ENCODE peak calls at places on chromosomes 12 and 14, in six cellular contexts. H is GM18507, D is neural crest cell, O is HT1080, I is posterior cingulate gyrus, P is tibial nerve. E is an unnamed sample.

GRCh38 chr12:21852251-21852650 is 77.7 kb upstream of the KCNJ8 start:
- DNase-seq in P (no peak), H (no peak), D (no peak), O (peak), I (no peak), E (no peak)

GRCh38 chr12:21428241-21428640 is 9.2 kb upstream of the PYROXD1 start:
- DNase-seq in O (no peak), P (no peak), H (no peak), I (no peak), D (no peak), E (no peak)

GRCh38 chr14:61399365-61399764 is 78.0 kb downstream of the PRKCH start:
- DNase-seq in H (no peak), I (no peak), D (no peak), P (no peak), O (no peak), E (no peak)

GRCh38 chr14:37122919-37123639 is 49.3 kb downstream of the SLC25A21 start:
- DNase-seq in H (no peak), D (no peak), I (no peak), P (no peak), O (no peak), E (no peak)

GRCh38 chr12:1634590-1635191 is 5.7 kb downstream of the WNT5B start:
- DNase-seq in I (peak), P (peak), D (peak), H (peak), O (peak), E (peak)

GRCh38 chr12:39723831-39724230 is 104.2 kb upstream of the ABCD2 start:
- DNase-seq in D (no peak), O (peak), I (peak), P (no peak), H (no peak), E (no peak)

GRCh38 chr12:61521258-61521657 is 738.9 kb upstream of the USP15 start:
- DNase-seq in O (no peak), H (no peak), D (no peak), I (no peak), P (no peak), E (no peak)

GRCh38 chr14:105092124-105092911 is 27.1 kb upstream of the GPR132 start:
- DNase-seq in O (no peak), P (no peak), D (no peak), H (no peak), I (no peak), E (no peak)

GRCh38 chr12:6370994-6371754 is 4.2 kb downstream of the SCNN1A start:
- DNase-seq in H (no peak), P (no peak), D (no peak), O (peak), I (peak), E (no peak)

GRCh38 chr14:34300330-34300729 is 161.7 kb downstream of the SPTSSA start:
- DNase-seq in D (no peak), P (no peak), O (no peak), I (no peak), H (no peak), E (no peak)

GRCh38 chr14:75132374-75133086 is 5.7 kb upstream of the NEK9 start:
- DNase-seq in I (no peak), P (peak), D (peak), O (peak), H (peak), E (peak)

GRCh38 chr14:33617154-33617553 is 333.7 kb downstream of the EGLN3 start:
- DNase-seq in O (peak), H (no peak), I (no peak), D (no peak), P (no peak), E (no peak)

GRCh38 chr14:96827310-96827709 is 30.1 kb downstream of the VRK1 start:
- DNase-seq in P (no peak), D (no peak), I (no peak), H (no peak), O (no peak), E (no peak)

GRCh38 chr14:89933002-89933401 is 21.5 kb downstream of the EFCAB11 start:
- DNase-seq in D (no peak), H (no peak), I (no peak), O (no peak), P (no peak), E (no peak)

GRCh38 chr12:92621833-92622232 is 81.0 kb upstream of the PLEKHG7 start:
- DNase-seq in P (no peak), H (no peak), I (no peak), O (no peak), D (no peak), E (no peak)

GRCh38 chr12:99130808-99131538 is 485.9 kb downstream of the APAF1 start:
- DNase-seq in D (no peak), H (no peak), O (peak), P (no peak), I (no peak), E (no peak)

GRCh38 chr14:67602995-67603545 is 3.0 kb upstream of the PIGH start:
- DNase-seq in H (no peak), D (no peak), O (no peak), I (no peak), P (no peak), E (no peak)

GRCh38 chr12:118035194-118036041 is 18.9 kb downstream of the RFC5 start:
- DNase-seq in H (no peak), P (no peak), D (no peak), I (no peak), O (peak), E (no peak)

GRCh38 chr14:20652996-20653975 is 11.8 kb upstream of the OR6S1 start:
- DNase-seq in O (peak), D (peak), P (no peak), H (no peak), I (no peak), E (no peak)

GRCh38 chr12:50017653-50018052 is 7.6 kb downstream of the RACGAP1 start:
- DNase-seq in P (no peak), H (no peak), D (no peak), O (no peak), I (no peak), E (no peak)

GRCh38 chr14:38762436-38762835 is 340.6 kb downstream of the SEC23A start:
- DNase-seq in O (no peak), D (no peak), I (no peak), H (no peak), P (no peak), E (no peak)